ENCODE peak calls at places on chromosome 13, in six cellular contexts. One of them, this sample, is unnamed.

GRCh38 chr13:72379581-72379980 is 347.8 kb downstream of the MZT1 start:
- DNase-seq in CD14-positive monocyte: no peak
- DNase-seq in activated naive CD8-positive, alpha-beta T cell treated with anti-CD3 and anti-CD28 coated beads, Interleukin-2, amount 50 U/mL, for 24 hours: no peak
- DNase-seq in HFF-Myc: no peak
- DNase-seq in omental fat pad: no peak
- DNase-seq in endothelial cell: no peak
- DNase-seq in this sample: no peak

GRCh38 chr13:106756446-106756845 is 188.5 kb upstream of the ARGLU1 start:
- DNase-seq in activated naive CD8-positive, alpha-beta T cell treated with anti-CD3 and anti-CD28 coated beads, Interleukin-2, amount 50 U/mL, for 24 hours: no peak
- DNase-seq in CD14-positive monocyte: no peak
- DNase-seq in endothelial cell: no peak
- DNase-seq in HFF-Myc: no peak
- DNase-seq in omental fat pad: no peak
- DNase-seq in this sample: no peak

GRCh38 chr13:109400192-109400591 is 386.2 kb downstream of the IRS2 start:
- DNase-seq in HFF-Myc: no peak
- DNase-seq in activated naive CD8-positive, alpha-beta T cell treated with anti-CD3 and anti-CD28 coated beads, Interleukin-2, amount 50 U/mL, for 24 hours: no peak
- DNase-seq in omental fat pad: no peak
- DNase-seq in CD14-positive monocyte: no peak
- DNase-seq in endothelial cell: peak; percentile 33
- DNase-seq in this sample: no peak

GRCh38 chr13:76944457-76944856 is 3.9 kb upstream of the ACOD1 start:
- DNase-seq in activated naive CD8-positive, alpha-beta T cell treated with anti-CD3 and anti-CD28 coated beads, Interleukin-2, amount 50 U/mL, for 24 hours: no peak
- DNase-seq in omental fat pad: no peak
- DNase-seq in endothelial cell: no peak
- DNase-seq in HFF-Myc: no peak
- DNase-seq in CD14-positive monocyte: peak; percentile 72
- DNase-seq in this sample: no peak

GRCh38 chr13:24997367-24997967 is 98.5 kb upstream of the PABPC3 start:
- DNase-seq in endothelial cell: peak; percentile 21
- DNase-seq in HFF-Myc: peak; percentile 17
- DNase-seq in CD14-positive monocyte: no peak
- DNase-seq in omental fat pad: no peak
- DNase-seq in activated naive CD8-positive, alpha-beta T cell treated with anti-CD3 and anti-CD28 coated beads, Interleukin-2, amount 50 U/mL, for 24 hours: no peak
- DNase-seq in this sample: no peak

GRCh38 chr13:77701305-77701704 is 3.8 kb downstream of the SLAIN1 start:
- DNase-seq in CD14-positive monocyte: no peak
- DNase-seq in HFF-Myc: no peak
- DNase-seq in omental fat pad: no peak
- DNase-seq in activated naive CD8-positive, alpha-beta T cell treated with anti-CD3 and anti-CD28 coated beads, Interleukin-2, amount 50 U/mL, for 24 hours: no peak
- DNase-seq in endothelial cell: no peak
- DNase-seq in this sample: no peak

GRCh38 chr13:30796132-30796832 is 60.9 kb downstream of the ALOX5AP start:
- DNase-seq in omental fat pad: no peak
- DNase-seq in activated naive CD8-positive, alpha-beta T cell treated with anti-CD3 and anti-CD28 coated beads, Interleukin-2, amount 50 U/mL, for 24 hours: no peak
- DNase-seq in HFF-Myc: no peak
- DNase-seq in endothelial cell: no peak
- DNase-seq in CD14-positive monocyte: no peak
- DNase-seq in this sample: no peak

GRCh38 chr13:45316210-45316799 is 24.7 kb downstream of the TPT1 start:
- DNase-seq in CD14-positive monocyte: no peak
- DNase-seq in endothelial cell: no peak
- DNase-seq in activated naive CD8-positive, alpha-beta T cell treated with anti-CD3 and anti-CD28 coated beads, Interleukin-2, amount 50 U/mL, for 24 hours: no peak
- DNase-seq in omental fat pad: no peak
- DNase-seq in HFF-Myc: no peak
- DNase-seq in this sample: no peak

GRCh38 chr13:51608857-51609406 is 24.7 kb downstream of the WDFY2 start:
- DNase-seq in activated naive CD8-positive, alpha-beta T cell treated with anti-CD3 and anti-CD28 coated beads, Interleukin-2, amount 50 U/mL, for 24 hours: no peak
- DNase-seq in HFF-Myc: no peak
- DNase-seq in CD14-positive monocyte: no peak
- DNase-seq in omental fat pad: no peak
- DNase-seq in endothelial cell: no peak
- DNase-seq in this sample: no peak

GRCh38 chr13:102597029-102598015 is 536 bp downstream of the TPP2 start:
- DNase-seq in endothelial cell: peak; percentile 39
- DNase-seq in HFF-Myc: no peak
- DNase-seq in omental fat pad: no peak
- DNase-seq in CD14-positive monocyte: no peak
- DNase-seq in activated naive CD8-positive, alpha-beta T cell treated with anti-CD3 and anti-CD28 coated beads, Interleukin-2, amount 50 U/mL, for 24 hours: peak; percentile 28
- DNase-seq in this sample: no peak

GRCh38 chr13:98399756-98400155 is 177.2 kb downstream of the STK24 start:
- DNase-seq in omental fat pad: no peak
- DNase-seq in endothelial cell: no peak
- DNase-seq in HFF-Myc: peak; percentile 47
- DNase-seq in activated naive CD8-positive, alpha-beta T cell treated with anti-CD3 and anti-CD28 coated beads, Interleukin-2, amount 50 U/mL, for 24 hours: no peak
- DNase-seq in CD14-positive monocyte: no peak
- DNase-seq in this sample: no peak

GRCh38 chr13:85223883-85224656 is 575.1 kb downstream of the SLITRK6 start:
- DNase-seq in omental fat pad: no peak
- DNase-seq in activated naive CD8-positive, alpha-beta T cell treated with anti-CD3 and anti-CD28 coated beads, Interleukin-2, amount 50 U/mL, for 24 hours: no peak
- DNase-seq in endothelial cell: no peak
- DNase-seq in HFF-Myc: no peak
- DNase-seq in CD14-positive monocyte: no peak
- DNase-seq in this sample: no peak

GRCh38 chr13:50149932-50150331 is 134.7 kb downstream of the KCNRG start:
- DNase-seq in omental fat pad: no peak
- DNase-seq in HFF-Myc: no peak
- DNase-seq in activated naive CD8-positive, alpha-beta T cell treated with anti-CD3 and anti-CD28 coated beads, Interleukin-2, amount 50 U/mL, for 24 hours: no peak
- DNase-seq in endothelial cell: no peak
- DNase-seq in CD14-positive monocyte: no peak
- DNase-seq in this sample: no peak

GRCh38 chr13:85650613-85651012 is 148.6 kb downstream of the SLITRK6 start:
- DNase-seq in endothelial cell: no peak
- DNase-seq in omental fat pad: no peak
- DNase-seq in CD14-positive monocyte: no peak
- DNase-seq in activated naive CD8-positive, alpha-beta T cell treated with anti-CD3 and anti-CD28 coated beads, Interleukin-2, amount 50 U/mL, for 24 hours: no peak
- DNase-seq in HFF-Myc: no peak
- DNase-seq in this sample: no peak

GRCh38 chr13:33034897-33035296 is 18.7 kb downstream of the KL start:
- DNase-seq in activated naive CD8-positive, alpha-beta T cell treated with anti-CD3 and anti-CD28 coated beads, Interleukin-2, amount 50 U/mL, for 24 hours: no peak
- DNase-seq in omental fat pad: no peak
- DNase-seq in HFF-Myc: no peak
- DNase-seq in endothelial cell: no peak
- DNase-seq in CD14-positive monocyte: no peak
- DNase-seq in this sample: no peak

GRCh38 chr13:73754727-73755292 is 379.4 kb downstream of the KLF12 start:
- DNase-seq in activated naive CD8-positive, alpha-beta T cell treated with anti-CD3 and anti-CD28 coated beads, Interleukin-2, amount 50 U/mL, for 24 hours: peak; percentile 12
- DNase-seq in omental fat pad: no peak
- DNase-seq in CD14-positive monocyte: no peak
- DNase-seq in HFF-Myc: peak; percentile 52
- DNase-seq in endothelial cell: peak; percentile 54
- DNase-seq in this sample: no peak

GRCh38 chr13:50209646-50210045 is 194.4 kb downstream of the KCNRG start:
- DNase-seq in activated naive CD8-positive, alpha-beta T cell treated with anti-CD3 and anti-CD28 coated beads, Interleukin-2, amount 50 U/mL, for 24 hours: no peak
- DNase-seq in omental fat pad: no peak
- DNase-seq in CD14-positive monocyte: no peak
- DNase-seq in endothelial cell: no peak
- DNase-seq in HFF-Myc: no peak
- DNase-seq in this sample: no peak

GRCh38 chr13:79810671-79811070 is 329.7 kb downstream of the NDFIP2 start:
- DNase-seq in HFF-Myc: no peak
- DNase-seq in CD14-positive monocyte: no peak
- DNase-seq in omental fat pad: no peak
- DNase-seq in activated naive CD8-positive, alpha-beta T cell treated with anti-CD3 and anti-CD28 coated beads, Interleukin-2, amount 50 U/mL, for 24 hours: no peak
- DNase-seq in endothelial cell: no peak
- DNase-seq in this sample: no peak

GRCh38 chr13:54287062-54287764 is 1258.6 kb downstream of the OLFM4 start:
- DNase-seq in HFF-Myc: no peak
- DNase-seq in omental fat pad: no peak
- DNase-seq in CD14-positive monocyte: no peak
- DNase-seq in endothelial cell: no peak
- DNase-seq in activated naive CD8-positive, alpha-beta T cell treated with anti-CD3 and anti-CD28 coated beads, Interleukin-2, amount 50 U/mL, for 24 hours: no peak
- DNase-seq in this sample: no peak

GRCh38 chr13:36815069-36815468 is 4.0 kb upstream of the RFXAP start:
- DNase-seq in omental fat pad: no peak
- DNase-seq in HFF-Myc: no peak
- DNase-seq in activated naive CD8-positive, alpha-beta T cell treated with anti-CD3 and anti-CD28 coated beads, Interleukin-2, amount 50 U/mL, for 24 hours: no peak
- DNase-seq in CD14-positive monocyte: no peak
- DNase-seq in endothelial cell: no peak
- DNase-seq in this sample: no peak

GRCh38 chr13:67299731-67300130 is 69.6 kb upstream of the PCDH9 start:
- DNase-seq in CD14-positive monocyte: no peak
- DNase-seq in activated naive CD8-positive, alpha-beta T cell treated with anti-CD3 and anti-CD28 coated beads, Interleukin-2, amount 50 U/mL, for 24 hours: no peak
- DNase-seq in endothelial cell: no peak
- DNase-seq in HFF-Myc: no peak
- DNase-seq in omental fat pad: no peak
- DNase-seq in this sample: no peak